ENCODE peak calls at places on chromosomes 6 and 20, in nine cellular contexts. One of them, this sample, is unnamed.
A peak's percentile ranks its signal among the peaks of the same experiment; 100 is the strongest.

GRCh38 chr6:31945507-31946369 is at the start of gene CFB:
- DNase-seq in fibroblast of mammary gland: peak; percentile 88
- DNase-seq in fibroblast of lung: peak; percentile 80
- DNase-seq in bronchial epithelial cell: peak; percentile 87
- DNase-seq in lower lobe of right lung: peak; percentile 80
- DNase-seq in activated CD8-positive, alpha-beta T cell treated with anti-CD3 and anti-CD28 coated beads for 36 hours: peak; percentile 10
- DNase-seq in choroid plexus epithelial cell: peak; percentile 90
- DNase-seq in cardiac muscle cell: no peak
- DNase-seq in heart right ventricle: peak; percentile 58
- DNase-seq in this sample: no peak

GRCh38 chr6:122207794-122208193 is 191.7 kb upstream of the HSF2 start:
- DNase-seq in bronchial epithelial cell: peak; percentile 28
- DNase-seq in lower lobe of right lung: no peak
- DNase-seq in fibroblast of lung: peak; percentile 56
- DNase-seq in choroid plexus epithelial cell: peak; percentile 44
- DNase-seq in activated CD8-positive, alpha-beta T cell treated with anti-CD3 and anti-CD28 coated beads for 36 hours: no peak
- DNase-seq in heart right ventricle: no peak
- DNase-seq in fibroblast of mammary gland: peak; percentile 19
- DNase-seq in cardiac muscle cell: no peak
- DNase-seq in this sample: no peak

GRCh38 chr6:111027219-111027618 is 45.4 kb downstream of the RPF2 start:
- DNase-seq in bronchial epithelial cell: no peak
- DNase-seq in heart right ventricle: no peak
- DNase-seq in fibroblast of mammary gland: no peak
- DNase-seq in cardiac muscle cell: no peak
- DNase-seq in fibroblast of lung: no peak
- DNase-seq in lower lobe of right lung: no peak
- DNase-seq in activated CD8-positive, alpha-beta T cell treated with anti-CD3 and anti-CD28 coated beads for 36 hours: no peak
- DNase-seq in choroid plexus epithelial cell: no peak
- DNase-seq in this sample: no peak

GRCh38 chr6:165571068-165571682 is 91.9 kb downstream of the PDE10A start:
- DNase-seq in heart right ventricle: no peak
- DNase-seq in bronchial epithelial cell: peak; percentile 61
- DNase-seq in cardiac muscle cell: peak; percentile 36
- DNase-seq in lower lobe of right lung: no peak
- DNase-seq in fibroblast of lung: peak; percentile 69
- DNase-seq in fibroblast of mammary gland: peak; percentile 17
- DNase-seq in activated CD8-positive, alpha-beta T cell treated with anti-CD3 and anti-CD28 coated beads for 36 hours: no peak
- DNase-seq in choroid plexus epithelial cell: peak; percentile 87
- DNase-seq in this sample: no peak

GRCh38 chr20:36086767-36087166 is 67.8 kb upstream of the EPB41L1 start:
- DNase-seq in cardiac muscle cell: no peak
- DNase-seq in lower lobe of right lung: no peak
- DNase-seq in choroid plexus epithelial cell: no peak
- DNase-seq in bronchial epithelial cell: peak; percentile 40
- DNase-seq in heart right ventricle: no peak
- DNase-seq in fibroblast of lung: no peak
- DNase-seq in activated CD8-positive, alpha-beta T cell treated with anti-CD3 and anti-CD28 coated beads for 36 hours: no peak
- DNase-seq in fibroblast of mammary gland: no peak
- DNase-seq in this sample: no peak

GRCh38 chr6:116866281-116866871 is 10.7 kb upstream of the RFX6 start:
- DNase-seq in fibroblast of mammary gland: peak; percentile 4
- DNase-seq in lower lobe of right lung: no peak
- DNase-seq in cardiac muscle cell: no peak
- DNase-seq in bronchial epithelial cell: no peak
- DNase-seq in choroid plexus epithelial cell: peak; percentile 8
- DNase-seq in fibroblast of lung: no peak
- DNase-seq in heart right ventricle: no peak
- DNase-seq in activated CD8-positive, alpha-beta T cell treated with anti-CD3 and anti-CD28 coated beads for 36 hours: no peak
- DNase-seq in this sample: no peak

GRCh38 chr6:148593130-148593812 is 153.6 kb upstream of the UST start:
- DNase-seq in cardiac muscle cell: no peak
- DNase-seq in lower lobe of right lung: peak; percentile 59
- DNase-seq in choroid plexus epithelial cell: no peak
- DNase-seq in fibroblast of lung: peak; percentile 47
- DNase-seq in activated CD8-positive, alpha-beta T cell treated with anti-CD3 and anti-CD28 coated beads for 36 hours: no peak
- DNase-seq in fibroblast of mammary gland: peak; percentile 84
- DNase-seq in bronchial epithelial cell: no peak
- DNase-seq in heart right ventricle: peak; percentile 15
- DNase-seq in this sample: no peak

GRCh38 chr20:11229772-11230171 is 556.0 kb upstream of the JAG1 start:
- DNase-seq in activated CD8-positive, alpha-beta T cell treated with anti-CD3 and anti-CD28 coated beads for 36 hours: no peak
- DNase-seq in fibroblast of mammary gland: peak; percentile 89
- DNase-seq in lower lobe of right lung: peak; percentile 57
- DNase-seq in bronchial epithelial cell: peak; percentile 81
- DNase-seq in choroid plexus epithelial cell: peak; percentile 96
- DNase-seq in fibroblast of lung: peak; percentile 98
- DNase-seq in heart right ventricle: peak; percentile 14
- DNase-seq in cardiac muscle cell: peak; percentile 46
- DNase-seq in this sample: no peak

GRCh38 chr6:44925100-44925739 is 402.9 kb upstream of the RUNX2 start:
- DNase-seq in activated CD8-positive, alpha-beta T cell treated with anti-CD3 and anti-CD28 coated beads for 36 hours: peak; percentile 51
- DNase-seq in bronchial epithelial cell: peak; percentile 67
- DNase-seq in choroid plexus epithelial cell: peak; percentile 65
- DNase-seq in fibroblast of lung: peak; percentile 71
- DNase-seq in lower lobe of right lung: no peak
- DNase-seq in cardiac muscle cell: peak; percentile 6
- DNase-seq in fibroblast of mammary gland: peak; percentile 14
- DNase-seq in heart right ventricle: no peak
- DNase-seq in this sample: peak; percentile 39

GRCh38 chr6:147161253-147161973 is 42.8 kb upstream of the STXBP5 start:
- DNase-seq in fibroblast of mammary gland: no peak
- DNase-seq in cardiac muscle cell: no peak
- DNase-seq in bronchial epithelial cell: no peak
- DNase-seq in lower lobe of right lung: no peak
- DNase-seq in heart right ventricle: no peak
- DNase-seq in choroid plexus epithelial cell: no peak
- DNase-seq in activated CD8-positive, alpha-beta T cell treated with anti-CD3 and anti-CD28 coated beads for 36 hours: no peak
- DNase-seq in fibroblast of lung: no peak
- DNase-seq in this sample: no peak

GRCh38 chr6:132872923-132873322 is 58.6 kb downstream of the RPS12 start:
- DNase-seq in activated CD8-positive, alpha-beta T cell treated with anti-CD3 and anti-CD28 coated beads for 36 hours: peak; percentile 36
- DNase-seq in cardiac muscle cell: no peak
- DNase-seq in fibroblast of lung: peak; percentile 7
- DNase-seq in heart right ventricle: no peak
- DNase-seq in fibroblast of mammary gland: no peak
- DNase-seq in lower lobe of right lung: no peak
- DNase-seq in bronchial epithelial cell: no peak
- DNase-seq in choroid plexus epithelial cell: no peak
- DNase-seq in this sample: peak; percentile 41

GRCh38 chr6:96909826-96910225 is 12.1 kb upstream of the NDUFAF4 start:
- DNase-seq in lower lobe of right lung: no peak
- DNase-seq in fibroblast of lung: no peak
- DNase-seq in bronchial epithelial cell: no peak
- DNase-seq in heart right ventricle: no peak
- DNase-seq in cardiac muscle cell: no peak
- DNase-seq in choroid plexus epithelial cell: no peak
- DNase-seq in fibroblast of mammary gland: no peak
- DNase-seq in activated CD8-positive, alpha-beta T cell treated with anti-CD3 and anti-CD28 coated beads for 36 hours: no peak
- DNase-seq in this sample: no peak

GRCh38 chr6:158762787-158763439 is 56.3 kb downstream of the EZR start:
- DNase-seq in bronchial epithelial cell: no peak
- DNase-seq in heart right ventricle: no peak
- DNase-seq in lower lobe of right lung: no peak
- DNase-seq in cardiac muscle cell: peak; percentile 27
- DNase-seq in choroid plexus epithelial cell: no peak
- DNase-seq in activated CD8-positive, alpha-beta T cell treated with anti-CD3 and anti-CD28 coated beads for 36 hours: no peak
- DNase-seq in fibroblast of lung: no peak
- DNase-seq in fibroblast of mammary gland: no peak
- DNase-seq in this sample: no peak

GRCh38 chr6:160256445-160256844 is 2.2 kb downstream of the SLC22A2 start:
- DNase-seq in heart right ventricle: no peak
- DNase-seq in fibroblast of mammary gland: no peak
- DNase-seq in lower lobe of right lung: no peak
- DNase-seq in bronchial epithelial cell: peak; percentile 86
- DNase-seq in choroid plexus epithelial cell: no peak
- DNase-seq in activated CD8-positive, alpha-beta T cell treated with anti-CD3 and anti-CD28 coated beads for 36 hours: no peak
- DNase-seq in cardiac muscle cell: no peak
- DNase-seq in fibroblast of lung: no peak
- DNase-seq in this sample: no peak

GRCh38 chr6:160252073-160252809 is 6.4 kb downstream of the SLC22A2 start:
- DNase-seq in bronchial epithelial cell: peak; percentile 36
- DNase-seq in choroid plexus epithelial cell: no peak
- DNase-seq in heart right ventricle: no peak
- DNase-seq in fibroblast of mammary gland: no peak
- DNase-seq in lower lobe of right lung: no peak
- DNase-seq in fibroblast of lung: no peak
- DNase-seq in cardiac muscle cell: no peak
- DNase-seq in activated CD8-positive, alpha-beta T cell treated with anti-CD3 and anti-CD28 coated beads for 36 hours: no peak
- DNase-seq in this sample: no peak

GRCh38 chr6:160253242-160253641 is 5.4 kb downstream of the SLC22A2 start:
- DNase-seq in fibroblast of lung: no peak
- DNase-seq in choroid plexus epithelial cell: no peak
- DNase-seq in cardiac muscle cell: no peak
- DNase-seq in heart right ventricle: no peak
- DNase-seq in activated CD8-positive, alpha-beta T cell treated with anti-CD3 and anti-CD28 coated beads for 36 hours: no peak
- DNase-seq in fibroblast of mammary gland: no peak
- DNase-seq in bronchial epithelial cell: no peak
- DNase-seq in lower lobe of right lung: no peak
- DNase-seq in this sample: no peak

GRCh38 chr6:160253714-160254113 is 4.9 kb downstream of the SLC22A2 start:
- DNase-seq in fibroblast of lung: no peak
- DNase-seq in bronchial epithelial cell: no peak
- DNase-seq in heart right ventricle: no peak
- DNase-seq in activated CD8-positive, alpha-beta T cell treated with anti-CD3 and anti-CD28 coated beads for 36 hours: no peak
- DNase-seq in lower lobe of right lung: no peak
- DNase-seq in cardiac muscle cell: no peak
- DNase-seq in choroid plexus epithelial cell: no peak
- DNase-seq in fibroblast of mammary gland: no peak
- DNase-seq in this sample: no peak

DNA sequence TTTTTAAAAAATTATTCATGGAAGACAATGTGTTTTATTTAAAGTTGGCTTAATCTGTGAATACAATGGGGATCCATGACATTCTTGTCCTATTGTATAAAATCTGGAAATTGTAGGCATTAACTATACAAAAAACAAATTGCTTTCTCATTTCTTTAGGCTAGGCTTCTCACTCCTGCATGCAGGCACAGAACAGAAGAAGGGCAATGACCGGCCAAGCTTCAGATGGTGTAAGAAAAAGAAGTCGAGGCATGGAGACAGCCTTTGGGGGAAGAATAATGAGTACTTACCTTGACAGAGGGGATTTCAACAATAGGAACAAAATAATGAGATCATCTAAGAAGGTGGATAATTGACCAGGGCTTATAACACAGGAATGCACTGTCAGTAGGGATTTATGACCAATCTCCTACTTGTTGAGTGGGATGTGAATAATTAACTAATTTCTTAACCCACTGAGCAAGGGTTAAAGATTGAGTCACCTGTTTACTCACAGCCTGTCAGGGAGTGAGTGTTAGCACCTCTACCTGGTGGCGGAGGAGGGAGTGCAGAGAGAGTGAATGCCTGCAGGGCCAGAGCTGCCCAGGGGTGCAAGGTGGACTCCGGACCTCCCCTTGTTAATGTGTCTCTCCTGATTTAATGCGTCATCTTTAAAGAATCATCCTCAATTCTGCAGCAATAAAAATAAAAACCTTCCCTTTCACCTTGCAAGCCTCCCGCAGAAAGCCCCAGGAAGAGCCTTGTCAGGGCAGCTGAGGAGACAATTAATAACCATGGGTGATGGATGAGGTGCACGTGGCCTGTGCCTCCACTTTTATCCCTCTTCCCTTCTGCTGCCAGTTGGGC is 3.9 kb downstream of the SLC22A2 start:
- DNase-seq in fibroblast of lung: no peak
- DNase-seq in heart right ventricle: no peak
- DNase-seq in bronchial epithelial cell: peak; percentile 97
- DNase-seq in lower lobe of right lung: no peak
- DNase-seq in activated CD8-positive, alpha-beta T cell treated with anti-CD3 and anti-CD28 coated beads for 36 hours: no peak
- DNase-seq in fibroblast of mammary gland: no peak
- DNase-seq in choroid plexus epithelial cell: no peak
- DNase-seq in cardiac muscle cell: no peak
- DNase-seq in this sample: no peak
- TF ChIP-seq CTCF in fibroblast of lung: no peak
- TF ChIP-seq CTCF in heart right ventricle: no peak
- TF ChIP-seq CTCF in bronchial epithelial cell: peak; percentile 27
- TF ChIP-seq CTCF in lower lobe of right lung: no peak
- TF ChIP-seq CTCF in activated CD8-positive, alpha-beta T cell treated with anti-CD3 and anti-CD28 coated beads for 36 hours: no peak
- TF ChIP-seq CTCF in fibroblast of mammary gland: no peak
- TF ChIP-seq CTCF in choroid plexus epithelial cell: no peak
- TF ChIP-seq CTCF in cardiac muscle cell: no peak
- TF ChIP-seq CTCF in this sample: no peak

GRCh38 chr6:109979033-109979921 is 1.2 kb downstream of the GPR6 start:
- DNase-seq in fibroblast of mammary gland: no peak
- DNase-seq in choroid plexus epithelial cell: no peak
- DNase-seq in fibroblast of lung: no peak
- DNase-seq in activated CD8-positive, alpha-beta T cell treated with anti-CD3 and anti-CD28 coated beads for 36 hours: no peak
- DNase-seq in bronchial epithelial cell: no peak
- DNase-seq in heart right ventricle: peak; percentile 14
- DNase-seq in lower lobe of right lung: no peak
- DNase-seq in cardiac muscle cell: peak; percentile 35
- DNase-seq in this sample: no peak
- TF ChIP-seq CTCF in fibroblast of mammary gland: no peak
- TF ChIP-seq CTCF in choroid plexus epithelial cell: no peak
- TF ChIP-seq CTCF in fibroblast of lung: no peak
- TF ChIP-seq CTCF in activated CD8-positive, alpha-beta T cell treated with anti-CD3 and anti-CD28 coated beads for 36 hours: no peak
- TF ChIP-seq CTCF in bronchial epithelial cell: no peak
- TF ChIP-seq CTCF in heart right ventricle: no peak
- TF ChIP-seq CTCF in lower lobe of right lung: no peak
- TF ChIP-seq CTCF in cardiac muscle cell: no peak
- TF ChIP-seq CTCF in this sample: no peak

GRCh38 chr20:650954-651353 is 2.0 kb downstream of the SRXN1 start:
- DNase-seq in fibroblast of lung: no peak
- DNase-seq in cardiac muscle cell: no peak
- DNase-seq in activated CD8-positive, alpha-beta T cell treated with anti-CD3 and anti-CD28 coated beads for 36 hours: no peak
- DNase-seq in heart right ventricle: no peak
- DNase-seq in fibroblast of mammary gland: peak; percentile 52
- DNase-seq in bronchial epithelial cell: no peak
- DNase-seq in choroid plexus epithelial cell: peak; percentile 37
- DNase-seq in lower lobe of right lung: no peak
- DNase-seq in this sample: no peak
- TF ChIP-seq CTCF in fibroblast of lung: no peak
- TF ChIP-seq CTCF in cardiac muscle cell: peak; percentile 10
- TF ChIP-seq CTCF in activated CD8-positive, alpha-beta T cell treated with anti-CD3 and anti-CD28 coated beads for 36 hours: no peak
- TF ChIP-seq CTCF in heart right ventricle: peak; percentile 27
- TF ChIP-seq CTCF in fibroblast of mammary gland: peak; percentile 37
- TF ChIP-seq CTCF in bronchial epithelial cell: no peak
- TF ChIP-seq CTCF in choroid plexus epithelial cell: peak; percentile 33
- TF ChIP-seq CTCF in lower lobe of right lung: no peak
- TF ChIP-seq CTCF in this sample: no peak

GRCh38 chr6:63760199-63760598 is 124.6 kb downstream of the PHF3 start:
- DNase-seq in fibroblast of lung: no peak
- DNase-seq in cardiac muscle cell: no peak
- DNase-seq in heart right ventricle: no peak
- DNase-seq in lower lobe of right lung: no peak
- DNase-seq in activated CD8-positive, alpha-beta T cell treated with anti-CD3 and anti-CD28 coated beads for 36 hours: no peak
- DNase-seq in fibroblast of mammary gland: no peak
- DNase-seq in choroid plexus epithelial cell: no peak
- DNase-seq in bronchial epithelial cell: no peak
- DNase-seq in this sample: no peak

GRCh38 chr6:63757826-63758225 is 122.2 kb downstream of the PHF3 start:
- DNase-seq in fibroblast of mammary gland: no peak
- DNase-seq in activated CD8-positive, alpha-beta T cell treated with anti-CD3 and anti-CD28 coated beads for 36 hours: no peak
- DNase-seq in bronchial epithelial cell: no peak
- DNase-seq in lower lobe of right lung: no peak
- DNase-seq in fibroblast of lung: no peak
- DNase-seq in cardiac muscle cell: no peak
- DNase-seq in choroid plexus epithelial cell: no peak
- DNase-seq in heart right ventricle: no peak
- DNase-seq in this sample: no peak

GRCh38 chr6:63764318-63764916 is 128.8 kb downstream of the PHF3 start:
- DNase-seq in choroid plexus epithelial cell: peak; percentile 70
- DNase-seq in cardiac muscle cell: peak; percentile 69
- DNase-seq in fibroblast of lung: peak; percentile 18
- DNase-seq in activated CD8-positive, alpha-beta T cell treated with anti-CD3 and anti-CD28 coated beads for 36 hours: no peak
- DNase-seq in lower lobe of right lung: no peak
- DNase-seq in fibroblast of mammary gland: peak; percentile 60
- DNase-seq in bronchial epithelial cell: peak; percentile 45
- DNase-seq in heart right ventricle: no peak
- DNase-seq in this sample: no peak

GRCh38 chr6:63759605-63760004 is 124.0 kb downstream of the PHF3 start:
- DNase-seq in cardiac muscle cell: no peak
- DNase-seq in fibroblast of mammary gland: peak; percentile 11
- DNase-seq in fibroblast of lung: no peak
- DNase-seq in bronchial epithelial cell: peak; percentile 10
- DNase-seq in heart right ventricle: no peak
- DNase-seq in activated CD8-positive, alpha-beta T cell treated with anti-CD3 and anti-CD28 coated beads for 36 hours: no peak
- DNase-seq in choroid plexus epithelial cell: no peak
- DNase-seq in lower lobe of right lung: no peak
- DNase-seq in this sample: no peak
- TF ChIP-seq CTCF in cardiac muscle cell: no peak
- TF ChIP-seq CTCF in fibroblast of mammary gland: no peak
- TF ChIP-seq CTCF in fibroblast of lung: no peak
- TF ChIP-seq CTCF in bronchial epithelial cell: no peak
- TF ChIP-seq CTCF in heart right ventricle: no peak
- TF ChIP-seq CTCF in activated CD8-positive, alpha-beta T cell treated with anti-CD3 and anti-CD28 coated beads for 36 hours: no peak
- TF ChIP-seq CTCF in choroid plexus epithelial cell: no peak
- TF ChIP-seq CTCF in lower lobe of right lung: no peak
- TF ChIP-seq CTCF in this sample: no peak